ENCODE peak calls at places on chromosome 5, in seven cellular contexts. One of them, this sample, is unnamed.

GRCh38 chr5:4584982-4585381 is 555.1 kb upstream of the ADAMTS16 start:
- DNase-seq in PC-3: peak
- DNase-seq in GM20000: no peak
- DNase-seq in lung microvascular endothelial cell: no peak
- DNase-seq in stimulated activated CD8-positive, alpha-beta memory T cell treated with anti-CD3 and anti-CD28 coated beads, Interleukin-4, amount 100 ng/mL, for 1 hour: no peak
- DNase-seq in GM13976: no peak
- DNase-seq in upper lobe of right lung: no peak
- DNase-seq in this sample: no peak

GRCh38 chr5:91219141-91219802 is 163.8 kb downstream of the ARRDC3 start:
- DNase-seq in lung microvascular endothelial cell: no peak
- DNase-seq in stimulated activated CD8-positive, alpha-beta memory T cell treated with anti-CD3 and anti-CD28 coated beads, Interleukin-4, amount 100 ng/mL, for 1 hour: no peak
- DNase-seq in GM13976: no peak
- DNase-seq in PC-3: peak
- DNase-seq in GM20000: no peak
- DNase-seq in upper lobe of right lung: no peak
- DNase-seq in this sample: no peak

GRCh38 chr5:77867914-77868313 is 91.8 kb upstream of the TBCA start:
- DNase-seq in lung microvascular endothelial cell: no peak
- DNase-seq in GM20000: no peak
- DNase-seq in upper lobe of right lung: no peak
- DNase-seq in PC-3: no peak
- DNase-seq in GM13976: no peak
- DNase-seq in stimulated activated CD8-positive, alpha-beta memory T cell treated with anti-CD3 and anti-CD28 coated beads, Interleukin-4, amount 100 ng/mL, for 1 hour: no peak
- DNase-seq in this sample: no peak

GRCh38 chr5:101929628-101930027 is 366.5 kb downstream of the SLCO4C1 start:
- DNase-seq in lung microvascular endothelial cell: no peak
- DNase-seq in stimulated activated CD8-positive, alpha-beta memory T cell treated with anti-CD3 and anti-CD28 coated beads, Interleukin-4, amount 100 ng/mL, for 1 hour: no peak
- DNase-seq in GM13976: no peak
- DNase-seq in PC-3: no peak
- DNase-seq in GM20000: no peak
- DNase-seq in upper lobe of right lung: no peak
- DNase-seq in this sample: no peak

GRCh38 chr5:9188956-9189355 is 356.9 kb downstream of the SEMA5A start:
- DNase-seq in upper lobe of right lung: no peak
- DNase-seq in GM13976: no peak
- DNase-seq in lung microvascular endothelial cell: no peak
- DNase-seq in GM20000: no peak
- DNase-seq in stimulated activated CD8-positive, alpha-beta memory T cell treated with anti-CD3 and anti-CD28 coated beads, Interleukin-4, amount 100 ng/mL, for 1 hour: no peak
- DNase-seq in PC-3: no peak
- DNase-seq in this sample: no peak

GRCh38 chr5:71860048-71860447 is 141.0 kb downstream of the CARTPT start:
- DNase-seq in lung microvascular endothelial cell: peak
- DNase-seq in GM20000: no peak
- DNase-seq in stimulated activated CD8-positive, alpha-beta memory T cell treated with anti-CD3 and anti-CD28 coated beads, Interleukin-4, amount 100 ng/mL, for 1 hour: no peak
- DNase-seq in PC-3: no peak
- DNase-seq in GM13976: no peak
- DNase-seq in upper lobe of right lung: no peak
- DNase-seq in this sample: no peak

GRCh38 chr5:137498736-137499505 is at the start of gene SPOCK1:
- DNase-seq in GM20000: peak
- DNase-seq in stimulated activated CD8-positive, alpha-beta memory T cell treated with anti-CD3 and anti-CD28 coated beads, Interleukin-4, amount 100 ng/mL, for 1 hour: peak
- DNase-seq in lung microvascular endothelial cell: peak
- DNase-seq in GM13976: peak
- DNase-seq in upper lobe of right lung: peak
- DNase-seq in PC-3: peak
- DNase-seq in this sample: peak

GRCh38 chr5:78025540-78025939 is 249.4 kb upstream of the TBCA start:
- DNase-seq in lung microvascular endothelial cell: no peak
- DNase-seq in upper lobe of right lung: no peak
- DNase-seq in stimulated activated CD8-positive, alpha-beta memory T cell treated with anti-CD3 and anti-CD28 coated beads, Interleukin-4, amount 100 ng/mL, for 1 hour: no peak
- DNase-seq in GM20000: no peak
- DNase-seq in PC-3: no peak
- DNase-seq in GM13976: no peak
- DNase-seq in this sample: no peak

GRCh38 chr5:139377226-139377625 is 5.9 kb downstream of the SLC23A1 start:
- DNase-seq in lung microvascular endothelial cell: no peak
- DNase-seq in stimulated activated CD8-positive, alpha-beta memory T cell treated with anti-CD3 and anti-CD28 coated beads, Interleukin-4, amount 100 ng/mL, for 1 hour: no peak
- DNase-seq in upper lobe of right lung: peak
- DNase-seq in GM13976: no peak
- DNase-seq in GM20000: no peak
- DNase-seq in PC-3: no peak
- DNase-seq in this sample: no peak

GRCh38 chr5:169279125-169279524 is 21.8 kb downstream of the SLIT3 start:
- DNase-seq in GM20000: no peak
- DNase-seq in PC-3: no peak
- DNase-seq in lung microvascular endothelial cell: no peak
- DNase-seq in stimulated activated CD8-positive, alpha-beta memory T cell treated with anti-CD3 and anti-CD28 coated beads, Interleukin-4, amount 100 ng/mL, for 1 hour: no peak
- DNase-seq in upper lobe of right lung: no peak
- DNase-seq in GM13976: no peak
- DNase-seq in this sample: no peak

GRCh38 chr5:56264417-56265025 is 31.4 kb upstream of the ANKRD55 start:
- DNase-seq in GM20000: peak
- DNase-seq in PC-3: peak
- DNase-seq in GM13976: no peak
- DNase-seq in lung microvascular endothelial cell: peak
- DNase-seq in stimulated activated CD8-positive, alpha-beta memory T cell treated with anti-CD3 and anti-CD28 coated beads, Interleukin-4, amount 100 ng/mL, for 1 hour: no peak
- DNase-seq in upper lobe of right lung: no peak
- DNase-seq in this sample: peak

GRCh38 chr5:53288511-53288910 is 179.0 kb upstream of the MOCS2 start:
- DNase-seq in GM13976: no peak
- DNase-seq in lung microvascular endothelial cell: no peak
- DNase-seq in GM20000: no peak
- DNase-seq in stimulated activated CD8-positive, alpha-beta memory T cell treated with anti-CD3 and anti-CD28 coated beads, Interleukin-4, amount 100 ng/mL, for 1 hour: no peak
- DNase-seq in upper lobe of right lung: no peak
- DNase-seq in PC-3: no peak
- DNase-seq in this sample: no peak

GRCh38 chr5:3659907-3660306 is 64.3 kb downstream of the IRX1 start:
- DNase-seq in lung microvascular endothelial cell: peak
- DNase-seq in GM13976: no peak
- DNase-seq in GM20000: no peak
- DNase-seq in stimulated activated CD8-positive, alpha-beta memory T cell treated with anti-CD3 and anti-CD28 coated beads, Interleukin-4, amount 100 ng/mL, for 1 hour: no peak
- DNase-seq in upper lobe of right lung: no peak
- DNase-seq in PC-3: no peak
- DNase-seq in this sample: no peak

GRCh38 chr5:169873642-169874041 is 106.7 kb downstream of the INSYN2B start:
- DNase-seq in GM20000: no peak
- DNase-seq in PC-3: no peak
- DNase-seq in stimulated activated CD8-positive, alpha-beta memory T cell treated with anti-CD3 and anti-CD28 coated beads, Interleukin-4, amount 100 ng/mL, for 1 hour: no peak
- DNase-seq in upper lobe of right lung: no peak
- DNase-seq in lung microvascular endothelial cell: no peak
- DNase-seq in GM13976: no peak
- DNase-seq in this sample: no peak

GRCh38 chr5:139391570-139392323 is 2.0 kb upstream of the MZB1 start:
- DNase-seq in GM13976: peak
- DNase-seq in stimulated activated CD8-positive, alpha-beta memory T cell treated with anti-CD3 and anti-CD28 coated beads, Interleukin-4, amount 100 ng/mL, for 1 hour: no peak
- DNase-seq in lung microvascular endothelial cell: no peak
- DNase-seq in PC-3: peak
- DNase-seq in upper lobe of right lung: no peak
- DNase-seq in GM20000: no peak
- DNase-seq in this sample: no peak

GRCh38 chr5:134242146-134242545 is 16.3 kb upstream of the PPP2CA start:
- DNase-seq in PC-3: no peak
- DNase-seq in GM13976: no peak
- DNase-seq in GM20000: no peak
- DNase-seq in lung microvascular endothelial cell: no peak
- DNase-seq in stimulated activated CD8-positive, alpha-beta memory T cell treated with anti-CD3 and anti-CD28 coated beads, Interleukin-4, amount 100 ng/mL, for 1 hour: no peak
- DNase-seq in upper lobe of right lung: no peak
- DNase-seq in this sample: no peak

GRCh38 chr5:10077721-10078551 is 171.8 kb downstream of the ATPSCKMT start:
- DNase-seq in lung microvascular endothelial cell: no peak
- DNase-seq in stimulated activated CD8-positive, alpha-beta memory T cell treated with anti-CD3 and anti-CD28 coated beads, Interleukin-4, amount 100 ng/mL, for 1 hour: no peak
- DNase-seq in GM20000: no peak
- DNase-seq in PC-3: no peak
- DNase-seq in upper lobe of right lung: no peak
- DNase-seq in GM13976: no peak
- DNase-seq in this sample: no peak

GRCh38 chr5:168023190-168023589 is 268.3 kb upstream of the WWC1 start:
- DNase-seq in lung microvascular endothelial cell: no peak
- DNase-seq in GM13976: no peak
- DNase-seq in PC-3: no peak
- DNase-seq in upper lobe of right lung: no peak
- DNase-seq in GM20000: no peak
- DNase-seq in stimulated activated CD8-positive, alpha-beta memory T cell treated with anti-CD3 and anti-CD28 coated beads, Interleukin-4, amount 100 ng/mL, for 1 hour: no peak
- DNase-seq in this sample: no peak

GRCh38 chr5:90637731-90638130 is 79.1 kb downstream of the ADGRV1 start:
- DNase-seq in lung microvascular endothelial cell: no peak
- DNase-seq in GM13976: no peak
- DNase-seq in upper lobe of right lung: no peak
- DNase-seq in GM20000: no peak
- DNase-seq in PC-3: no peak
- DNase-seq in stimulated activated CD8-positive, alpha-beta memory T cell treated with anti-CD3 and anti-CD28 coated beads, Interleukin-4, amount 100 ng/mL, for 1 hour: no peak
- DNase-seq in this sample: no peak

GRCh38 chr5:172007795-172008465 is 1.5 kb upstream of the FBXW11 start:
- DNase-seq in GM20000: no peak
- DNase-seq in lung microvascular endothelial cell: no peak
- DNase-seq in GM13976: no peak
- DNase-seq in stimulated activated CD8-positive, alpha-beta memory T cell treated with anti-CD3 and anti-CD28 coated beads, Interleukin-4, amount 100 ng/mL, for 1 hour: no peak
- DNase-seq in upper lobe of right lung: no peak
- DNase-seq in PC-3: peak
- DNase-seq in this sample: no peak

GRCh38 chr5:116237917-116238502 is 153.2 kb downstream of the COMMD10 start:
- DNase-seq in GM13976: no peak
- DNase-seq in upper lobe of right lung: no peak
- DNase-seq in stimulated activated CD8-positive, alpha-beta memory T cell treated with anti-CD3 and anti-CD28 coated beads, Interleukin-4, amount 100 ng/mL, for 1 hour: no peak
- DNase-seq in PC-3: peak
- DNase-seq in lung microvascular endothelial cell: no peak
- DNase-seq in GM20000: no peak
- DNase-seq in this sample: no peak

GRCh38 chr5:65184780-65185179 is 296.9 kb downstream of the ADAMTS6 start:
- DNase-seq in GM13976: no peak
- DNase-seq in upper lobe of right lung: no peak
- DNase-seq in PC-3: no peak
- DNase-seq in GM20000: no peak
- DNase-seq in stimulated activated CD8-positive, alpha-beta memory T cell treated with anti-CD3 and anti-CD28 coated beads, Interleukin-4, amount 100 ng/mL, for 1 hour: no peak
- DNase-seq in lung microvascular endothelial cell: peak
- DNase-seq in this sample: peak

GRCh38 chr5:32508806-32509805 is 64.6 kb upstream of the ZFR start:
- DNase-seq in GM13976: no peak
- DNase-seq in PC-3: peak
- DNase-seq in stimulated activated CD8-positive, alpha-beta memory T cell treated with anti-CD3 and anti-CD28 coated beads, Interleukin-4, amount 100 ng/mL, for 1 hour: no peak
- DNase-seq in GM20000: no peak
- DNase-seq in upper lobe of right lung: no peak
- DNase-seq in lung microvascular endothelial cell: no peak
- DNase-seq in this sample: no peak

GRCh38 chr5:6703791-6704190 is 9.4 kb upstream of the TENT4A start:
- DNase-seq in stimulated activated CD8-positive, alpha-beta memory T cell treated with anti-CD3 and anti-CD28 coated beads, Interleukin-4, amount 100 ng/mL, for 1 hour: no peak
- DNase-seq in lung microvascular endothelial cell: no peak
- DNase-seq in PC-3: no peak
- DNase-seq in upper lobe of right lung: no peak
- DNase-seq in GM20000: no peak
- DNase-seq in GM13976: no peak
- DNase-seq in this sample: no peak

GRCh38 chr5:124865603-124866354 is 119.3 kb upstream of the ZNF608 start:
- DNase-seq in lung microvascular endothelial cell: no peak
- DNase-seq in upper lobe of right lung: no peak
- DNase-seq in PC-3: no peak
- DNase-seq in stimulated activated CD8-positive, alpha-beta memory T cell treated with anti-CD3 and anti-CD28 coated beads, Interleukin-4, amount 100 ng/mL, for 1 hour: no peak
- DNase-seq in GM20000: no peak
- DNase-seq in GM13976: no peak
- DNase-seq in this sample: no peak

GRCh38 chr5:73545403-73545779 is 20.0 kb downstream of the ANKRA2 start:
- DNase-seq in GM20000: no peak
- DNase-seq in lung microvascular endothelial cell: no peak
- DNase-seq in PC-3: no peak
- DNase-seq in GM13976: no peak
- DNase-seq in upper lobe of right lung: no peak
- DNase-seq in stimulated activated CD8-positive, alpha-beta memory T cell treated with anti-CD3 and anti-CD28 coated beads, Interleukin-4, amount 100 ng/mL, for 1 hour: no peak
- DNase-seq in this sample: no peak

GRCh38 chr5:142697356-142697807 is 11.5 kb upstream of the FGF1 start:
- DNase-seq in lung microvascular endothelial cell: peak
- DNase-seq in PC-3: no peak
- DNase-seq in upper lobe of right lung: no peak
- DNase-seq in stimulated activated CD8-positive, alpha-beta memory T cell treated with anti-CD3 and anti-CD28 coated beads, Interleukin-4, amount 100 ng/mL, for 1 hour: no peak
- DNase-seq in GM13976: no peak
- DNase-seq in GM20000: no peak
- DNase-seq in this sample: no peak

GRCh38 chr5:26553079-26553478 is 485.3 kb downstream of the CDH9 start:
- DNase-seq in GM13976: no peak
- DNase-seq in stimulated activated CD8-positive, alpha-beta memory T cell treated with anti-CD3 and anti-CD28 coated beads, Interleukin-4, amount 100 ng/mL, for 1 hour: no peak
- DNase-seq in lung microvascular endothelial cell: no peak
- DNase-seq in upper lobe of right lung: no peak
- DNase-seq in GM20000: no peak
- DNase-seq in PC-3: peak
- DNase-seq in this sample: peak

GRCh38 chr5:32833127-32833526 is 122.0 kb downstream of the NPR3 start:
- DNase-seq in GM20000: no peak
- DNase-seq in GM13976: no peak
- DNase-seq in stimulated activated CD8-positive, alpha-beta memory T cell treated with anti-CD3 and anti-CD28 coated beads, Interleukin-4, amount 100 ng/mL, for 1 hour: no peak
- DNase-seq in lung microvascular endothelial cell: no peak
- DNase-seq in upper lobe of right lung: no peak
- DNase-seq in PC-3: no peak
- DNase-seq in this sample: no peak

GRCh38 chr5:166722939-166723338 is 1568.5 kb upstream of the WWC1 start:
- DNase-seq in GM13976: no peak
- DNase-seq in upper lobe of right lung: no peak
- DNase-seq in stimulated activated CD8-positive, alpha-beta memory T cell treated with anti-CD3 and anti-CD28 coated beads, Interleukin-4, amount 100 ng/mL, for 1 hour: no peak
- DNase-seq in PC-3: peak
- DNase-seq in GM20000: no peak
- DNase-seq in lung microvascular endothelial cell: no peak
- DNase-seq in this sample: no peak

GRCh38 chr5:136906545-136906944 is 541.2 kb upstream of the TRPC7 start:
- DNase-seq in PC-3: peak
- DNase-seq in GM13976: no peak
- DNase-seq in upper lobe of right lung: no peak
- DNase-seq in GM20000: no peak
- DNase-seq in stimulated activated CD8-positive, alpha-beta memory T cell treated with anti-CD3 and anti-CD28 coated beads, Interleukin-4, amount 100 ng/mL, for 1 hour: no peak
- DNase-seq in lung microvascular endothelial cell: no peak
- DNase-seq in this sample: no peak

GRCh38 chr5:124193371-124193789 is 553.1 kb downstream of the ZNF608 start:
- DNase-seq in lung microvascular endothelial cell: peak
- DNase-seq in PC-3: peak
- DNase-seq in upper lobe of right lung: no peak
- DNase-seq in GM13976: no peak
- DNase-seq in stimulated activated CD8-positive, alpha-beta memory T cell treated with anti-CD3 and anti-CD28 coated beads, Interleukin-4, amount 100 ng/mL, for 1 hour: no peak
- DNase-seq in GM20000: no peak
- DNase-seq in this sample: no peak